ENCODE peak calls at places on chromosomes 12 and 14, in ten cellular contexts. L is heart left ventricle, M is HCT116, D is breast epithelium, F is endothelial cell of umbilical vein, Q is testis, S is HepG2, C is IMR-90, K is spleen, T is uterus. U is an unnamed sample. For H3K36me3, the result is how much of the 10 kb centered on the place peaks cover.

GRCh38 chr12:53004178-53004577 is 2.1 kb upstream of the EIF4B start:
- DNase-seq in L (no peak), M (no peak), D (no peak), F (no peak), Q (no peak), S (no peak), C (no peak), K (no peak), T (no peak), U (no peak)

GRCh38 chr14:35332517-35333346 is 40.5 kb downstream of the PSMA6 start:
- DNase-seq in L (no peak), M (no peak), D (no peak), F (no peak), Q (no peak), S (no peak), C (no peak), K (no peak), T (no peak), U (peak)

GRCh38 chr12:69129014-69129413 is 110.4 kb upstream of the CPSF6 start:
- DNase-seq in L (no peak), M (no peak), D (no peak), F (no peak), Q (no peak), S (no peak), C (no peak), K (no peak), T (no peak), U (no peak)

GRCh38 chr12:105257321-105257728 is 21.4 kb upstream of the APPL2 start:
- DNase-seq in L (no peak), M (no peak), D (no peak), F (peak), Q (no peak), S (no peak), C (peak), K (no peak), T (peak), U (no peak)

GRCh38 chr14:65356327-65356836 is 56.1 kb upstream of the FUT8 start:
- DNase-seq in L (no peak), M (peak), D (peak), F (peak), Q (no peak), S (peak), C (peak), K (no peak), T (no peak), U (no peak)

GRCh38 chr12:6443361-6443983 is 1.3 kb upstream of the CD27 start:
- DNase-seq in L (no peak), M (no peak), D (no peak), F (no peak), Q (no peak), S (no peak), C (no peak), K (no peak), T (no peak), U (no peak)

GRCh38 chr14:37587881-37588666 is 7.0 kb downstream of the FOXA1 start:
- DNase-seq in L (no peak), M (no peak), D (no peak), F (no peak), Q (no peak), S (peak), C (no peak), K (no peak), T (no peak), U (no peak)

GRCh38 chr12:122080149-122081107 is 1.9 kb downstream of the MLXIP start:
- DNase-seq in L (peak), M (no peak), D (no peak), F (peak), Q (peak), S (no peak), C (peak), K (peak), T (peak), U (no peak)

GRCh38 chr14:22159968-22160367 is 429.1 kb downstream of the DAD1 start:
- DNase-seq in L (no peak), M (no peak), D (no peak), F (no peak), Q (no peak), S (no peak), C (no peak), K (no peak), T (no peak), U (no peak)

GRCh38 chr12:79935624-79936040 is 735 bp upstream of the PPP1R12A start:
- DNase-seq in L (no peak), M (no peak), D (no peak), F (no peak), Q (no peak), S (peak), C (peak), K (no peak), T (no peak), U (no peak)

GRCh38 chr12:124676725-124677462 is 109.5 kb upstream of the NCOR2 start:
- DNase-seq in L (no peak), M (no peak), D (no peak), F (no peak), Q (no peak), S (no peak), C (no peak), K (no peak), T (no peak), U (no peak)

GRCh38 chr12:114668151-114668891 is 15.7 kb downstream of the TBX3 start:
- DNase-seq in L (peak), M (peak), D (peak), F (peak), Q (peak), S (peak), C (peak), K (peak), T (peak), U (peak)

GRCh38 chr14:20412422-20412821 is 879 bp downstream of the TEP1 start:
- DNase-seq in L (no peak), M (no peak), D (no peak), F (peak), Q (no peak), S (no peak), C (no peak), K (no peak), T (no peak), U (no peak)

GRCh38 chr12:19058235-19059021 is 71.1 kb upstream of the PLEKHA5 start:
- DNase-seq in L (no peak), M (no peak), D (no peak), F (peak), Q (no peak), S (no peak), C (peak), K (no peak), T (no peak), U (no peak)

GRCh38 chr12:31517994-31518393 is 72.9 kb downstream of the DENND5B start:
- DNase-seq in L (no peak), M (no peak), D (no peak), F (peak), Q (no peak), S (no peak), C (peak), K (no peak), T (no peak), U (no peak)

GRCh38 chr12:108589028-108589839 is 8.7 kb downstream of the TMEM119 start:
- DNase-seq in L (no peak), M (no peak), D (no peak), F (no peak), Q (no peak), S (no peak), C (no peak), K (peak), T (peak), U (no peak)

GRCh38 chr12:70052931-70053497 is 190.2 kb upstream of the CNOT2 start:
- DNase-seq in L (peak), M (peak), D (no peak), F (peak), Q (no peak), S (peak), C (peak), K (no peak), T (peak), U (peak)

GRCh38 chr12:124404162-124404561 is 109.3 kb downstream of the RFLNA start:
- DNase-seq in L (no peak), M (no peak), D (no peak), F (no peak), Q (no peak), S (no peak), C (no peak), K (no peak), T (no peak), U (peak)

GRCh38 chr12:6666211-6666610 is 3.3 kb upstream of the ING4 start:
- DNase-seq in L (no peak), M (no peak), D (no peak), F (no peak), Q (no peak), S (no peak), C (no peak), K (no peak), T (no peak), U (no peak)

GRCh38 chr12:11648514-11649412 is 711 bp upstream of the ETV6 start:
- DNase-seq in L (peak), M (peak), D (peak), F (peak), Q (peak), S (peak), C (peak), K (peak), T (peak), U (peak)
- TF ChIP-seq POLR2A in L (no peak), M (peak), D (no peak), F (peak), Q (no peak), S (peak), C (peak), K (peak), T (no peak), U (no peak)

DNA sequence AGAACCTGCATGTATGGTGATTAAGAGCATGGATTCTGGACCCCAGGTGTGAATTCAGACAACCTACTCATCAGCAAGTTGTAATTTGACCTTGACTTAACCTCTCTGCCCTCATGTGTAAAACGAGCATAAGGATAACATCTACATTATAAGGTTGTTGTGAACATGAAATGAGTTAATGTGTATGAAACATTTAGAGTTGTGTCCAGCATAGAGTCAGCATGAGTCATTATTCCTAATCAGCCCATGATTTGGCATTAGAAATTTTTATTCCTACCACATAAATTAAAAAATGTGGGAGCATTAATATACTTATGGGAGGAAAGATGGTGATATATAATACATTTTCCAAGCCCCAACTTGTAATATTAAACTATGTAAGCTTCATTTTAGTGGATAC is 95.9 kb upstream of the DDHD1 start:
- DNase-seq in L (no peak), M (no peak), D (no peak), F (no peak), Q (no peak), S (no peak), C (peak), K (no peak), T (no peak), U (no peak)
- H3K36me3 ChIP-seq in L (under half), M (under half), D (under half), F (under half), Q (under half), S (under half), C (under half), K (under half), T (under half), U (under half)

GRCh38 chr14:104315169-104315568 is 176.8 kb downstream of the KIF26A start:
- DNase-seq in L (no peak), M (no peak), D (no peak), F (no peak), Q (no peak), S (no peak), C (no peak), K (peak), T (no peak), U (peak)

GRCh38 chr14:104315625-104316024 is 177.2 kb downstream of the KIF26A start:
- DNase-seq in L (no peak), M (no peak), D (no peak), F (no peak), Q (no peak), S (no peak), C (no peak), K (no peak), T (no peak), U (peak)

GRCh38 chr14:104316723-104317499 is 178.5 kb downstream of the KIF26A start:
- DNase-seq in L (no peak), M (no peak), D (no peak), F (no peak), Q (no peak), S (no peak), C (no peak), K (peak), T (no peak), U (peak)

GRCh38 chr14:104317500-104317805 is 179.1 kb downstream of the KIF26A start:
- DNase-seq in L (no peak), M (no peak), D (no peak), F (no peak), Q (no peak), S (no peak), C (no peak), K (peak), T (no peak), U (no peak)

GRCh38 chr14:104316121-104316722 is 177.8 kb downstream of the KIF26A start:
- DNase-seq in L (no peak), M (no peak), D (no peak), F (no peak), Q (no peak), S (no peak), C (no peak), K (peak), T (no peak), U (peak)
- TF ChIP-seq POLR2A in L (no peak), M (no peak), D (no peak), F (no peak), Q (no peak), S (no peak), C (no peak), K (peak), T (no peak), U (no peak)

DNA sequence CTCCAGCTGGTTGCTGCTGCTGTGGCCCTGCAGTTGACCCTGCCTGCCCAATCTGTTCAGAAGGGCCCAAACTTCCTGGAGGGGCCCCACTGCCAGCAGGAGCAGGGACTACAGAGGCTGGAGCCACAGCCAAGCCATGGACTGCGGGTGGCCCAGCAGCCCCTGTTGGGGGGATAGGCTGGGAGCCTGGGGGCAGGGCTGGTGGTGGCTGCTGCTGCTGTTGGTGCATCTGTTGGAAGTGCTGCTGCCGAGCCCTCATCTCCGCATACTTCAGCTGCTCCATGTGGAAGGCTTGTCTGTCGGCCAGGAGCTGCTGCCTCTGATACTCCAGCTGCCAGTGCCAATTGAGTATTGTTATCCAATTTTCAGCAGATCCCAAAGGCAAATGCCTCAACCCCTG is 7.2 kb downstream of the MYL6 start:
- DNase-seq in L (peak), M (no peak), D (no peak), F (no peak), Q (no peak), S (no peak), C (no peak), K (no peak), T (no peak), U (peak)
- H3K36me3 ChIP-seq in L (half or more), M (under half), D (under half), F (under half), Q (under half), S (under half), C (half or more), K (half or more), T (under half), U (half or more)

GRCh38 chr12:67647547-67648305 is 819 bp upstream of the DYRK2 start:
- DNase-seq in L (peak), M (peak), D (peak), F (peak), Q (peak), S (peak), C (peak), K (peak), T (peak), U (peak)
- TF ChIP-seq POLR2A in L (no peak), M (no peak), D (no peak), F (no peak), Q (no peak), S (peak), C (peak), K (no peak), T (peak), U (peak)

GRCh38 chr12:57200497-57200896 is 16.1 kb upstream of the NXPH4 start:
- DNase-seq in L (no peak), M (no peak), D (no peak), F (no peak), Q (no peak), S (no peak), C (no peak), K (no peak), T (no peak), U (peak)
- H3K36me3 ChIP-seq in L (half or more), M (under half), D (under half), F (under half), Q (under half), S (half or more), C (half or more), K (under half), T (under half), U (under half)

GRCh38 chr14:60980811-60981625 is at the start of the genes SLC38A6 and TRMT5:
- DNase-seq in L (peak), M (peak), D (peak), F (peak), Q (peak), S (peak), C (peak), K (peak), T (peak), U (peak)
- TF ChIP-seq POLR2A in L (no peak), M (peak), D (no peak), F (peak), Q (no peak), S (peak), C (peak), K (no peak), T (peak), U (peak)

GRCh38 chr14:101887219-101887618 is 77.2 kb upstream of the DYNC1H1 start:
- DNase-seq in L (no peak), M (no peak), D (no peak), F (no peak), Q (no peak), S (no peak), C (no peak), K (peak), T (no peak), U (no peak)
- H3K36me3 ChIP-seq in L (half or more), M (under half), D (under half), F (under half), Q (under half), S (under half), C (half or more), K (half or more), T (under half), U (half or more)

GRCh38 chr14:91392623-91393303 is 24.9 kb downstream of the CCDC88C start:
- DNase-seq in L (peak), M (no peak), D (no peak), F (no peak), Q (no peak), S (no peak), C (no peak), K (peak), T (no peak), U (peak)
- TF ChIP-seq POLR2A in L (no peak), M (no peak), D (no peak), F (no peak), Q (no peak), S (no peak), C (no peak), K (no peak), T (no peak), U (no peak)